ENCODE peak calls at places on chromosomes 3 and 15, in ten cellular contexts. L is stomach; H is suprapubic skin; J is lower lobe of right lung; K is body of pancreas; N is CD8-positive, alpha-beta memory T cell; A is left ventricle myocardium inferior; Y is Peyer's patch; B is BE2C; E is neuronal stem cell. S is an unnamed sample.

GRCh38 chr15:52642386-52643361 is 36.5 kb downstream of the ATOSA start:
- DNase-seq in L (no peak), H (no peak), J (no peak), K (no peak), N (no peak), A (no peak), Y (no peak), B (no peak), E (no peak), S (no peak)

GRCh38 chr3:58041826-58042324 is 33.7 kb downstream of the FLNB start:
- DNase-seq in L (no peak), H (no peak), J (no peak), K (no peak), N (no peak), A (no peak), Y (no peak), B (no peak), E (no peak), S (no peak)

GRCh38 chr3:141273700-141274410 is 42.2 kb downstream of the PXYLP1 start:
- DNase-seq in L (no peak), H (no peak), J (no peak), K (no peak), N (no peak), A (no peak), Y (no peak), B (no peak), E (no peak), S (no peak)

GRCh38 chr15:101014276-101014675 is 95.1 kb downstream of the LRRK1 start:
- DNase-seq in L (no peak), H (peak; percentile 53), J (no peak), K (no peak), N (no peak), A (no peak), Y (no peak), B (peak; percentile 37), E (no peak), S (no peak)

GRCh38 chr3:57826286-57826951 is 70.3 kb downstream of the SLMAP start:
- DNase-seq in L (no peak), H (no peak), J (no peak), K (no peak), N (no peak), A (no peak), Y (no peak), B (no peak), E (no peak), S (no peak)

GRCh38 chr3:65833761-65834505 is 204.8 kb downstream of the MAGI1 start:
- DNase-seq in L (no peak), H (no peak), J (no peak), K (no peak), N (no peak), A (no peak), Y (no peak), B (no peak), E (no peak), S (no peak)

GRCh38 chr3:31776016-31776415 is 205.0 kb downstream of the OSBPL10 start:
- DNase-seq in L (no peak), H (no peak), J (no peak), K (no peak), N (no peak), A (no peak), Y (no peak), B (no peak), E (no peak), S (no peak)

GRCh38 chr15:70902105-70902504 is 9.5 kb downstream of the LRRC49 start:
- DNase-seq in L (no peak), H (no peak), J (no peak), K (no peak), N (no peak), A (no peak), Y (no peak), B (no peak), E (no peak), S (peak; percentile 43)

GRCh38 chr3:73510784-73511183 is 114.0 kb downstream of the PDZRN3 start:
- DNase-seq in L (no peak), H (no peak), J (no peak), K (no peak), N (no peak), A (no peak), Y (no peak), B (no peak), E (no peak), S (no peak)

GRCh38 chr3:73512095-73512494 is 112.6 kb downstream of the PDZRN3 start:
- DNase-seq in L (no peak), H (no peak), J (no peak), K (no peak), N (no peak), A (no peak), Y (no peak), B (no peak), E (no peak), S (no peak)

GRCh38 chr3:73513260-73513659 is 111.5 kb downstream of the PDZRN3 start:
- DNase-seq in L (peak; percentile 64), H (no peak), J (no peak), K (peak; percentile 85), N (no peak), A (no peak), Y (peak; percentile 63), B (no peak), E (no peak), S (peak; percentile 96)

GRCh38 chr3:73510298-73510697 is 114.4 kb downstream of the PDZRN3 start:
- DNase-seq in L (no peak), H (no peak), J (no peak), K (no peak), N (no peak), A (no peak), Y (no peak), B (no peak), E (no peak), S (no peak)

DNA sequence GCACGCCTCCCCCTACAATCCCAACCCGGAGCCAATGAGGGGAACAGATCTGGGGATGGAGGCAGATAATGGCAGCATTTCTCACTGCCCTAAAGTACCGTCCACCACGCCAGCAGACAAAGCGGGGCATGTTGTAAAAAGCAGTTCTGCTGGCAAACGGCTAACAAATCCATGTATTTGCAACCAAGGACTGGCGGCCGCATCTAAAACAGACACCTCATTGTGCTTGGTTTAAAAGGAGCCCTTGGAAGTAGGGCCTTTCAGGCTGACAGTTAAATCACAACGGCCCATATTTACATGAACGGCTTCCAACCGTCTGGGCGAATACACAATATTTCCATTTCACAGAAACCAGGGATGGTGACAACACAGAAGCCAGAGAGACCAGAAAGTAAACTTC is 113.2 kb downstream of the PDZRN3 start:
- DNase-seq in L (no peak), H (no peak), J (no peak), K (no peak), N (no peak), A (no peak), Y (no peak), B (no peak), E (no peak), S (no peak)
- H3K4me3 ChIP-seq in L (no peak overlapping the region), H (no peak overlapping the region), J (no peak overlapping the region), K (no peak overlapping the region), N (no peak overlapping the region), A (no peak overlapping the region), Y (no peak overlapping the region), B (no peak overlapping the region), E (no peak overlapping the region), S (no peak overlapping the region)

GRCh38 chr3:168989396-168989795 is 674.1 kb downstream of the MECOM start:
- DNase-seq in L (peak; percentile 60), H (no peak), J (no peak), K (peak; percentile 11), N (no peak), A (no peak), Y (no peak), B (no peak), E (no peak), S (no peak)
- H3K4me1 ChIP-seq in L (peaks cover 5% of the 10 kb centered on the region), H (peaks cover 8% of the 10 kb centered on the region), J (no peaks in the 10 kb centered on the region), K (no peaks in the 10 kb centered on the region), N (no peaks in the 10 kb centered on the region), A (no peaks in the 10 kb centered on the region), Y (no peaks in the 10 kb centered on the region), B (no peaks in the 10 kb centered on the region), E (no peaks in the 10 kb centered on the region), S (no peaks in the 10 kb centered on the region)

GRCh38 chr15:93312891-93313486 is 224.0 kb upstream of the RGMA start:
- DNase-seq in L (no peak), H (no peak), J (no peak), K (no peak), N (no peak), A (no peak), Y (no peak), B (no peak), E (peak; percentile 87), S (no peak)

GRCh38 chr15:93321881-93322282 is 232.9 kb upstream of the RGMA start:
- DNase-seq in L (peak; percentile 59), H (no peak), J (peak; percentile 63), K (peak; percentile 31), N (no peak), A (no peak), Y (no peak), B (no peak), E (no peak), S (no peak)

GRCh38 chr15:93314245-93314644 is 225.2 kb upstream of the RGMA start:
- DNase-seq in L (no peak), H (no peak), J (no peak), K (no peak), N (no peak), A (no peak), Y (no peak), B (no peak), E (no peak), S (no peak)

GRCh38 chr15:93319121-93319814 is 230.3 kb upstream of the RGMA start:
- DNase-seq in L (no peak), H (no peak), J (no peak), K (no peak), N (no peak), A (no peak), Y (no peak), B (no peak), E (no peak), S (no peak)

DNA sequence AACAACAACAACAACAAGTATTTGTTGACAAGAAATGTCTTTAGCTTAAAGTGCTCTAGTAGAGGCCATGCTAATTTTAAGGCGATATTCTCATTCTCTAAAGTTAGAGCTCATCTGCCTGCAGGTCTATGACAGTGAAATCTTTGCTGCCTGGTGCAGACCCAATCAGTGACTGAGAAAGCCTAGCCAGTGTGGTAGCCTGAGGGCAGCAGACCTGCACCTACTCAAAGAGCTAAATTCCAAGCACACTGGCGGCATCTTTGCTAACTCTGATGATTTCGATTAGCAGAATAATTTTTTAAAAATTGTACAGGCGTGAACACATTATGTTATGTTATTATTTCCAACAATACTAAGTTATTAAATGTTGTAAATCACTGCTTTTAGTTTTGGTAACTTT is 228.8 kb upstream of the RGMA start:
- DNase-seq in L (no peak), H (no peak), J (no peak), K (no peak), N (no peak), A (no peak), Y (no peak), B (no peak), E (no peak), S (no peak)
- H3K27me3 ChIP-seq in L (no peaks in the 10 kb centered on the region), H (no peaks in the 10 kb centered on the region), J (peaks cover 3% of the 10 kb centered on the region), K (no peaks in the 10 kb centered on the region), N (no peaks in the 10 kb centered on the region), A (peaks cover 10% of the 10 kb centered on the region), Y (no peaks in the 10 kb centered on the region), B (no peaks in the 10 kb centered on the region), E (no peaks in the 10 kb centered on the region), S (no peaks in the 10 kb centered on the region)

DNA sequence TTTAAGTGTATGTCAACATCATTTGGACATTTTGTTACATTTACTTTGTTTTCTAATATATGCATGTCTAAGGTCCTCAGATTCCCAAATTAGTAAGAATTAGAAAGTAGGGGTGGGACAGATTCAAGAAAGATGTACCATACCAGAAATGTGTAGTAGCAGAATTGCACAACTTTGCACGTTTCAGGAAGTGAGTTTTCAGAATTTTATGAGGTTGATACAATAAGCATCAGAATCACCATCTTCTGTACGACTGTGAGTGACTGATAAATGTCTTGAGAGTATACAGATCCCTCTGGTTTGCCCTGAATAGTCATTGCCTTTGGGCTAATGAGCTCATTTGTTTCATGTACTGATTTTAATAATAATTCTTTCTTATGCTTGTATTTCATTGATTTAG is 9.3 kb downstream of the ARIH2 start:
- DNase-seq in L (no peak), H (no peak), J (no peak), K (no peak), N (no peak), A (no peak), Y (no peak), B (no peak), E (no peak), S (no peak)
- H3K4me3 ChIP-seq in L (no peak overlapping the region), H (no peak overlapping the region), J (no peak overlapping the region), K (no peak overlapping the region), N (no peak overlapping the region), A (peak overlapping the region; percentile 50), Y (no peak overlapping the region), B (no peak overlapping the region), E (no peak overlapping the region), S (no peak overlapping the region)

S was measured in small intestine.